ENCODE peak calls at places on chromosome 4, in five cellular contexts. S is stimulated activated CD4-positive, alpha-beta T cell treated with anti-CD3 and anti-CD28 coated beads, Interleukin-2, amount 100 ng/mL, for 48 hours; B is iris pigment epithelial cell; V is H7; H is mucosa of gallbladder. T is an unnamed sample.
A peak's percentile ranks its signal among the peaks of the same experiment; 100 is the strongest.

GRCh38 chr4:112889619-112890294 is 159.7 kb upstream of the ANK2 start:
- DNase-seq in S (no peak), B (peak; percentile 14), V (no peak), H (no peak), T (peak; percentile 80)

GRCh38 chr4:102429553-102429952 is 71.6 kb upstream of the NFKB1 start:
- DNase-seq in S (no peak), B (peak; percentile 82), V (no peak), H (no peak), T (peak; percentile 68)

GRCh38 chr4:96228463-96228862 is 388.6 kb downstream of the PDHA2 start:
- DNase-seq in S (no peak), B (no peak), V (no peak), H (no peak), T (no peak)

GRCh38 chr4:103012085-103012484 is 7.4 kb downstream of the SLC9B1 start:
- DNase-seq in S (no peak), B (peak; percentile 87), V (no peak), H (no peak), T (peak; percentile 45)

GRCh38 chr4:177214935-177215334 is 94.7 kb upstream of the NEIL3 start:
- DNase-seq in S (no peak), B (no peak), V (no peak), H (no peak), T (no peak)

GRCh38 chr4:39718366-39719323 is 20.7 kb downstream of the UBE2K start:
- DNase-seq in S (no peak), B (no peak), V (no peak), H (no peak), T (no peak)

GRCh38 chr4:154049457-154050181 is 260.7 kb upstream of the SFRP2 start:
- DNase-seq in S (no peak), B (peak; percentile 2), V (peak; percentile 81), H (no peak), T (peak; percentile 56)

GRCh38 chr4:89000844-89001360 is 56.1 kb downstream of the FAM13A start:
- DNase-seq in S (no peak), B (peak; percentile 79), V (no peak), H (no peak), T (peak; percentile 74)

GRCh38 chr4:144589512-144589911 is 56.4 kb upstream of the HHIP start:
- DNase-seq in S (no peak), B (no peak), V (no peak), H (no peak), T (no peak)

GRCh38 chr4:41205854-41206460 is 8.4 kb downstream of the APBB2 start:
- DNase-seq in S (no peak), B (no peak), V (no peak), H (no peak), T (no peak)

GRCh38 chr4:32455231-32455630 is 1735.1 kb downstream of the PCDH7 start:
- DNase-seq in S (no peak), B (peak; percentile 32), V (no peak), H (no peak), T (no peak)

GRCh38 chr4:58127680-58128079 is 1017.5 kb upstream of the IGFBP7 start:
- DNase-seq in S (no peak), B (no peak), V (no peak), H (no peak), T (no peak)

GRCh38 chr4:165874799-165875371 is 1.8 kb downstream of the TLL1 start:
- DNase-seq in S (no peak), B (no peak), V (peak; percentile 70), H (no peak), T (peak; percentile 13)

GRCh38 chr4:21535901-21536300 is 412.7 kb downstream of the KCNIP4 start:
- DNase-seq in S (no peak), B (peak; percentile 21), V (no peak), H (no peak), T (peak; percentile 59)

GRCh38 chr4:134201216-134202098 is at the start of gene PABPC4L:
- DNase-seq in S (no peak), B (peak; percentile 64), V (peak; percentile 60), H (no peak), T (peak; percentile 56)

GRCh38 chr4:135718019-135718418 is 1516.4 kb upstream of the PABPC4L start:
- DNase-seq in S (no peak), B (peak; percentile 5), V (no peak), H (no peak), T (no peak)

GRCh38 chr4:183356931-183357675 is 34.9 kb upstream of the CLDN24 start:
- DNase-seq in S (no peak), B (no peak), V (no peak), H (no peak), T (no peak)

GRCh38 chr4:10611673-10612072 is 72.9 kb downstream of the CLNK start:
- DNase-seq in S (no peak), B (peak; percentile 86), V (no peak), H (peak; percentile 46), T (peak; percentile 94)

GRCh38 chr4:26163425-26164362 is 157.1 kb upstream of the RBPJ start:
- DNase-seq in S (no peak), B (no peak), V (no peak), H (no peak), T (no peak)

GRCh38 chr4:151721466-151721865 is 39.3 kb downstream of the GATB start:
- DNase-seq in S (no peak), B (no peak), V (no peak), H (no peak), T (peak; percentile 56)

GRCh38 chr4:76198411-76199237 is 15.0 kb downstream of the SCARB2 start:
- DNase-seq in S (peak; percentile 40), B (peak; percentile 88), V (no peak), H (peak; percentile 80), T (peak; percentile 96)

GRCh38 chr4:180380733-180381132 is 1862.5 kb upstream of the TENM3 start:
- DNase-seq in S (no peak), B (peak; percentile 26), V (no peak), H (no peak), T (peak; percentile 8)

GRCh38 chr4:153151535-153152452 is 52.4 kb upstream of the TRIM2 start:
- DNase-seq in S (no peak), B (peak; percentile 82), V (peak; percentile 92), H (peak; percentile 89), T (peak; percentile 66)